ENCODE peak calls at places on chromosomes 3 and 15, in six cellular contexts. One of them, this sample, is unnamed.

GRCh38 chr3:87575538-87575937 is 299.2 kb upstream of the POU1F1 start:
- DNase-seq in mammary epithelial cell: no peak
- DNase-seq in AG08396: no peak
- DNase-seq in germinal center: no peak
- DNase-seq in adrenal gland: no peak
- DNase-seq in iris pigment epithelial cell: no peak
- DNase-seq in this sample: no peak

GRCh38 chr3:171284308-171285075 is 175.7 kb downstream of the TNIK start:
- DNase-seq in AG08396: peak; percentile 84
- DNase-seq in iris pigment epithelial cell: peak; percentile 98
- DNase-seq in mammary epithelial cell: peak; percentile 92
- DNase-seq in adrenal gland: peak; percentile 38
- DNase-seq in germinal center: no peak
- DNase-seq in this sample: peak; percentile 48

GRCh38 chr3:184884359-184885017 is 72.5 kb downstream of the VPS8 start:
- DNase-seq in adrenal gland: no peak
- DNase-seq in iris pigment epithelial cell: no peak
- DNase-seq in AG08396: no peak
- DNase-seq in mammary epithelial cell: no peak
- DNase-seq in germinal center: peak; percentile 2
- DNase-seq in this sample: no peak

GRCh38 chr3:29582310-29582709 is 301.4 kb downstream of the RBMS3 start:
- DNase-seq in iris pigment epithelial cell: no peak
- DNase-seq in adrenal gland: no peak
- DNase-seq in mammary epithelial cell: no peak
- DNase-seq in germinal center: no peak
- DNase-seq in AG08396: no peak
- DNase-seq in this sample: no peak

GRCh38 chr15:38819343-38819858 is 254.8 kb upstream of the RASGRP1 start:
- DNase-seq in AG08396: no peak
- DNase-seq in germinal center: no peak
- DNase-seq in adrenal gland: no peak
- DNase-seq in iris pigment epithelial cell: no peak
- DNase-seq in mammary epithelial cell: no peak
- DNase-seq in this sample: no peak

GRCh38 chr3:165667676-165668075 is 169.5 kb downstream of the BCHE start:
- DNase-seq in iris pigment epithelial cell: no peak
- DNase-seq in AG08396: no peak
- DNase-seq in adrenal gland: no peak
- DNase-seq in germinal center: no peak
- DNase-seq in mammary epithelial cell: no peak
- DNase-seq in this sample: no peak

GRCh38 chr15:40328176-40328575 is 4.7 kb downstream of the INAFM2 start:
- DNase-seq in iris pigment epithelial cell: peak; percentile 81
- DNase-seq in mammary epithelial cell: peak; percentile 46
- DNase-seq in adrenal gland: no peak
- DNase-seq in AG08396: no peak
- DNase-seq in germinal center: no peak
- DNase-seq in this sample: no peak

GRCh38 chr15:70265466-70265978 is 167.8 kb upstream of the TLE3 start:
- DNase-seq in mammary epithelial cell: no peak
- DNase-seq in adrenal gland: no peak
- DNase-seq in germinal center: no peak
- DNase-seq in AG08396: no peak
- DNase-seq in iris pigment epithelial cell: no peak
- DNase-seq in this sample: no peak

GRCh38 chr3:24482306-24482705 is 12.3 kb downstream of the THRB start:
- DNase-seq in germinal center: no peak
- DNase-seq in AG08396: no peak
- DNase-seq in iris pigment epithelial cell: no peak
- DNase-seq in adrenal gland: no peak
- DNase-seq in mammary epithelial cell: no peak
- DNase-seq in this sample: no peak

GRCh38 chr3:77372634-77373346 is 332.9 kb downstream of the ROBO2 start:
- DNase-seq in adrenal gland: no peak
- DNase-seq in iris pigment epithelial cell: no peak
- DNase-seq in AG08396: no peak
- DNase-seq in mammary epithelial cell: no peak
- DNase-seq in germinal center: no peak
- DNase-seq in this sample: no peak

GRCh38 chr15:39079296-39079834 is 501.5 kb upstream of the THBS1 start:
- DNase-seq in mammary epithelial cell: peak; percentile 81
- DNase-seq in AG08396: no peak
- DNase-seq in iris pigment epithelial cell: peak; percentile 75
- DNase-seq in adrenal gland: no peak
- DNase-seq in germinal center: no peak
- DNase-seq in this sample: no peak

GRCh38 chr3:127982155-127982554 is 67.1 kb downstream of the KBTBD12 start:
- DNase-seq in germinal center: no peak
- DNase-seq in AG08396: no peak
- DNase-seq in iris pigment epithelial cell: no peak
- DNase-seq in mammary epithelial cell: no peak
- DNase-seq in adrenal gland: no peak
- DNase-seq in this sample: no peak

GRCh38 chr3:25448750-25449684 is 21.0 kb downstream of the RARB start:
- DNase-seq in germinal center: no peak
- DNase-seq in adrenal gland: peak; percentile 83
- DNase-seq in iris pigment epithelial cell: peak; percentile 92
- DNase-seq in AG08396: peak; percentile 60
- DNase-seq in mammary epithelial cell: peak; percentile 54
- DNase-seq in this sample: peak; percentile 94

GRCh38 chr3:82044918-82045715 is 283.7 kb upstream of the GBE1 start:
- DNase-seq in iris pigment epithelial cell: no peak
- DNase-seq in mammary epithelial cell: peak; percentile 56
- DNase-seq in germinal center: no peak
- DNase-seq in adrenal gland: no peak
- DNase-seq in AG08396: no peak
- DNase-seq in this sample: no peak

GRCh38 chr15:53384417-53384816 is 375.0 kb downstream of the WDR72 start:
- DNase-seq in AG08396: no peak
- DNase-seq in iris pigment epithelial cell: no peak
- DNase-seq in adrenal gland: peak; percentile 38
- DNase-seq in mammary epithelial cell: no peak
- DNase-seq in germinal center: no peak
- DNase-seq in this sample: no peak

GRCh38 chr3:17605032-17605431 is 137.4 kb downstream of the TBC1D5 start:
- DNase-seq in AG08396: peak; percentile 36
- DNase-seq in germinal center: no peak
- DNase-seq in mammary epithelial cell: peak; percentile 88
- DNase-seq in iris pigment epithelial cell: peak; percentile 88
- DNase-seq in adrenal gland: no peak
- DNase-seq in this sample: no peak

GRCh38 chr3:55491296-55491816 is 4.2 kb upstream of the WNT5A start:
- DNase-seq in mammary epithelial cell: peak; percentile 74
- DNase-seq in AG08396: no peak
- DNase-seq in adrenal gland: peak; percentile 76
- DNase-seq in germinal center: no peak
- DNase-seq in iris pigment epithelial cell: peak; percentile 89
- DNase-seq in this sample: no peak

GRCh38 chr3:68972358-68972979 is 40.1 kb upstream of the TAFA4 start:
- DNase-seq in adrenal gland: peak; percentile 76
- DNase-seq in iris pigment epithelial cell: peak; percentile 58
- DNase-seq in germinal center: peak; percentile 35
- DNase-seq in AG08396: peak; percentile 53
- DNase-seq in mammary epithelial cell: peak; percentile 38
- DNase-seq in this sample: peak; percentile 22

This sample was measured in heart left ventricle.